ENCODE peak calls at places on chromosomes 1 and 21, in seven cellular contexts. One of them, this sample, is unnamed. For H3K4me1, the result is how much of the 10 kb centered on the place peaks cover.

GRCh38 chr1:176073524-176074157 is 133.4 kb downstream of the COP1 start:
- DNase-seq in transverse colon: no peak
- DNase-seq in GM23248: peak
- DNase-seq in mammary epithelial cell: peak
- DNase-seq in lung: no peak
- DNase-seq in tibial nerve: no peak
- DNase-seq in astrocyte: peak
- DNase-seq in this sample: no peak

GRCh38 chr21:24163539-24163938 is 1443.7 kb downstream of the MRPL39 start:
- DNase-seq in transverse colon: no peak
- DNase-seq in GM23248: no peak
- DNase-seq in mammary epithelial cell: no peak
- DNase-seq in lung: no peak
- DNase-seq in tibial nerve: no peak
- DNase-seq in astrocyte: no peak
- DNase-seq in this sample: no peak

GRCh38 chr1:161706116-161706482 is 930 bp upstream of the FCRLA start:
- DNase-seq in transverse colon: no peak
- DNase-seq in GM23248: peak
- DNase-seq in mammary epithelial cell: no peak
- DNase-seq in lung: no peak
- DNase-seq in tibial nerve: no peak
- DNase-seq in astrocyte: peak
- DNase-seq in this sample: no peak

GRCh38 chr1:39406533-39407478 is 84.6 kb upstream of the BMP8A start:
- DNase-seq in transverse colon: no peak
- DNase-seq in GM23248: peak
- DNase-seq in mammary epithelial cell: no peak
- DNase-seq in lung: no peak
- DNase-seq in tibial nerve: no peak
- DNase-seq in astrocyte: peak
- DNase-seq in this sample: no peak

GRCh38 chr1:33682371-33682770 is 181.5 kb upstream of the HMGB4 start:
- DNase-seq in transverse colon: no peak
- DNase-seq in GM23248: peak
- DNase-seq in mammary epithelial cell: no peak
- DNase-seq in lung: no peak
- DNase-seq in tibial nerve: no peak
- DNase-seq in astrocyte: peak
- DNase-seq in this sample: no peak

GRCh38 chr1:26786437-26787380 is 1.0 kb upstream of the PIGV start:
- DNase-seq in transverse colon: peak
- DNase-seq in GM23248: peak
- DNase-seq in mammary epithelial cell: peak
- DNase-seq in lung: peak
- DNase-seq in tibial nerve: peak
- DNase-seq in astrocyte: peak
- DNase-seq in this sample: peak

GRCh38 chr1:145982010-145982723 is 14.2 kb downstream of the TXNIP start:
- DNase-seq in transverse colon: no peak
- DNase-seq in GM23248: no peak
- DNase-seq in mammary epithelial cell: no peak
- DNase-seq in lung: no peak
- DNase-seq in tibial nerve: no peak
- DNase-seq in astrocyte: no peak
- DNase-seq in this sample: peak

GRCh38 chr1:29686012-29686930 is 449.9 kb downstream of the PTPRU start:
- DNase-seq in transverse colon: no peak
- DNase-seq in GM23248: peak
- DNase-seq in mammary epithelial cell: no peak
- DNase-seq in lung: no peak
- DNase-seq in tibial nerve: no peak
- DNase-seq in astrocyte: no peak
- DNase-seq in this sample: no peak

GRCh38 chr1:33122483-33123170 is 41.7 kb downstream of the AZIN2 start:
- DNase-seq in transverse colon: no peak
- DNase-seq in GM23248: no peak
- DNase-seq in mammary epithelial cell: no peak
- DNase-seq in lung: no peak
- DNase-seq in tibial nerve: no peak
- DNase-seq in astrocyte: no peak
- DNase-seq in this sample: no peak

GRCh38 chr1:198937231-198938031 is 298.6 kb downstream of the PTPRC start:
- DNase-seq in transverse colon: peak
- DNase-seq in GM23248: peak
- DNase-seq in mammary epithelial cell: peak
- DNase-seq in lung: peak
- DNase-seq in tibial nerve: peak
- DNase-seq in astrocyte: peak
- DNase-seq in this sample: no peak

GRCh38 chr21:39581414-39581813 is 31.3 kb upstream of the B3GALT5 start:
- DNase-seq in transverse colon: no peak
- DNase-seq in GM23248: no peak
- DNase-seq in mammary epithelial cell: no peak
- DNase-seq in lung: peak
- DNase-seq in tibial nerve: no peak
- DNase-seq in astrocyte: no peak
- DNase-seq in this sample: no peak

GRCh38 chr1:186079084-186079684 is 295.9 kb downstream of the TPR start:
- DNase-seq in transverse colon: no peak
- DNase-seq in GM23248: no peak
- DNase-seq in mammary epithelial cell: no peak
- DNase-seq in lung: no peak
- DNase-seq in tibial nerve: no peak
- DNase-seq in astrocyte: no peak
- DNase-seq in this sample: no peak

GRCh38 chr21:22728091-22728490 is 1729.9 kb downstream of the NCAM2 start:
- DNase-seq in transverse colon: no peak
- DNase-seq in GM23248: no peak
- DNase-seq in mammary epithelial cell: peak
- DNase-seq in lung: no peak
- DNase-seq in tibial nerve: no peak
- DNase-seq in astrocyte: no peak
- DNase-seq in this sample: no peak

GRCh38 chr1:240310226-240310925 is 218.7 kb downstream of the FMN2 start:
- DNase-seq in transverse colon: no peak
- DNase-seq in GM23248: peak
- DNase-seq in mammary epithelial cell: no peak
- DNase-seq in lung: no peak
- DNase-seq in tibial nerve: no peak
- DNase-seq in astrocyte: peak
- DNase-seq in this sample: no peak

GRCh38 chr1:158798531-158798930 is 17.5 kb upstream of the OR6N2 start:
- DNase-seq in transverse colon: no peak
- DNase-seq in GM23248: peak
- DNase-seq in mammary epithelial cell: no peak
- DNase-seq in lung: no peak
- DNase-seq in tibial nerve: no peak
- DNase-seq in astrocyte: no peak
- DNase-seq in this sample: no peak

GRCh38 chr1:244971524-244972216 is 107.3 kb upstream of the HNRNPU start:
- DNase-seq in transverse colon: no peak
- DNase-seq in GM23248: peak
- DNase-seq in mammary epithelial cell: no peak
- DNase-seq in lung: no peak
- DNase-seq in tibial nerve: no peak
- DNase-seq in astrocyte: peak
- DNase-seq in this sample: no peak

GRCh38 chr1:36965301-36966159 is 68.8 kb downstream of the GRIK3 start:
- DNase-seq in transverse colon: no peak
- DNase-seq in GM23248: no peak
- DNase-seq in mammary epithelial cell: no peak
- DNase-seq in lung: no peak
- DNase-seq in tibial nerve: no peak
- DNase-seq in astrocyte: no peak
- DNase-seq in this sample: no peak

GRCh38 chr1:55522982-55523381 is 307.8 kb upstream of the USP24 start:
- DNase-seq in transverse colon: no peak
- DNase-seq in GM23248: no peak
- DNase-seq in mammary epithelial cell: no peak
- DNase-seq in lung: no peak
- DNase-seq in tibial nerve: no peak
- DNase-seq in astrocyte: no peak
- DNase-seq in this sample: no peak

GRCh38 chr1:35661474-35661795 is 20.1 kb upstream of the PSMB2 start:
- DNase-seq in transverse colon: no peak
- DNase-seq in GM23248: no peak
- DNase-seq in mammary epithelial cell: no peak
- DNase-seq in lung: no peak
- DNase-seq in tibial nerve: no peak
- DNase-seq in astrocyte: no peak
- DNase-seq in this sample: no peak

GRCh38 chr1:119204169-119204568 is 63.7 kb upstream of the WARS2 start:
- DNase-seq in transverse colon: no peak
- DNase-seq in GM23248: no peak
- DNase-seq in mammary epithelial cell: no peak
- DNase-seq in lung: no peak
- DNase-seq in tibial nerve: no peak
- DNase-seq in astrocyte: no peak
- DNase-seq in this sample: no peak

GRCh38 chr1:32180186-32181060 is 948 bp downstream of the TXLNA start:
- DNase-seq in transverse colon: peak
- DNase-seq in GM23248: peak
- DNase-seq in mammary epithelial cell: peak
- DNase-seq in lung: peak
- DNase-seq in tibial nerve: no peak
- DNase-seq in astrocyte: peak
- DNase-seq in this sample: peak

GRCh38 chr1:165912638-165913037 is 85.2 kb downstream of the UCK2 start:
- DNase-seq in transverse colon: no peak
- DNase-seq in GM23248: no peak
- DNase-seq in mammary epithelial cell: no peak
- DNase-seq in lung: no peak
- DNase-seq in tibial nerve: no peak
- DNase-seq in astrocyte: no peak
- DNase-seq in this sample: no peak
- H3K4me1 ChIP-seq in transverse colon: under half
- H3K4me1 ChIP-seq in GM23248: under half
- H3K4me1 ChIP-seq in mammary epithelial cell: under half
- H3K4me1 ChIP-seq in lung: under half
- H3K4me1 ChIP-seq in tibial nerve: under half
- H3K4me1 ChIP-seq in astrocyte: under half
- H3K4me1 ChIP-seq in this sample: under half

DNA sequence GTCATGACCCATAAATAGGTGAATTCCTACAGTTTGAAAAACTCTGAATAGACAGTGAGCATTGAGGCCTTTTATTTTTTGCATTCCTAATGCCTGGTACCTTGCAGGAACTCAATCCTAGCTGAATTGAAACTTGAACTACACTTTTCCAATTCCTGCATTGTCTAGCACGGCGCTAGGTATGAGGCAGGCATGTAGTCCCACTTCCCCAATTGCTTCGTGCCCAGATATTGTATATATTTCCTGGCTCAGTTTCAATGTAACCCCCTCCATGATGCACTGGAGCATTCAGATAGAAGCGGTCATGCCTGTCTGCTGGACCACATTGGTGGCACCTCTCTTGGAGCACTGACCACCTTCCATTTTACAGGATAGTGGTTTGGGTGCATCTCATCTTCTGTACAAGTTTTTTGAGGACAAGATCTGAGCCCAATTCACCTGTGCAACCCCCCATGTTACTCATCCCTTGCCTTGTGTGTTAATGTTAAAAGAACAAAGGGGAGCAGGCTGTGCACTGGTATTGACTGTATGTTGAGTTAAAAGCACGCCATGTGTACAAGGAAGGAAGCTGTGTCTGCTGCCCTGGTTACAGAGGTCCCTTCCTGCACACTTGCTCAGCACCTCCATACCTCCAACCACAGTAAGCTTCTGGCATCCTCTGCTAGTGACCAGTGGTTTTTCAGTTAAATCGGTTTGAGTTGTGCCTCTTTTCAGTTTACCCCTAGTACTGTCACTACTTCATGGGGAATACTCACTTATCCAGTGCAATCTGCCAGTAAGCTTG is 10.0 kb upstream of the RAB7B start:
- DNase-seq in transverse colon: no peak
- DNase-seq in GM23248: no peak
- DNase-seq in mammary epithelial cell: no peak
- DNase-seq in lung: no peak
- DNase-seq in tibial nerve: no peak
- DNase-seq in astrocyte: no peak
- DNase-seq in this sample: no peak
- H3K4me1 ChIP-seq in transverse colon: under half
- H3K4me1 ChIP-seq in GM23248: under half
- H3K4me1 ChIP-seq in mammary epithelial cell: under half
- H3K4me1 ChIP-seq in lung: under half
- H3K4me1 ChIP-seq in tibial nerve: under half
- H3K4me1 ChIP-seq in astrocyte: under half
- H3K4me1 ChIP-seq in this sample: under half

GRCh38 chr1:147209825-147210821 is 15.0 kb downstream of the FMO5 start:
- DNase-seq in transverse colon: no peak
- DNase-seq in GM23248: no peak
- DNase-seq in mammary epithelial cell: no peak
- DNase-seq in lung: no peak
- DNase-seq in tibial nerve: no peak
- DNase-seq in astrocyte: no peak
- DNase-seq in this sample: no peak

GRCh38 chr1:147213271-147213670 is 11.9 kb downstream of the FMO5 start:
- DNase-seq in transverse colon: no peak
- DNase-seq in GM23248: no peak
- DNase-seq in mammary epithelial cell: no peak
- DNase-seq in lung: no peak
- DNase-seq in tibial nerve: no peak
- DNase-seq in astrocyte: no peak
- DNase-seq in this sample: no peak

GRCh38 chr1:147210987-147211386 is 14.2 kb downstream of the FMO5 start:
- DNase-seq in transverse colon: no peak
- DNase-seq in GM23248: no peak
- DNase-seq in mammary epithelial cell: no peak
- DNase-seq in lung: no peak
- DNase-seq in tibial nerve: no peak
- DNase-seq in astrocyte: no peak
- DNase-seq in this sample: no peak

GRCh38 chr1:147208619-147209018 is 16.5 kb downstream of the FMO5 start:
- DNase-seq in transverse colon: no peak
- DNase-seq in GM23248: no peak
- DNase-seq in mammary epithelial cell: no peak
- DNase-seq in lung: no peak
- DNase-seq in tibial nerve: no peak
- DNase-seq in astrocyte: no peak
- DNase-seq in this sample: no peak

DNA sequence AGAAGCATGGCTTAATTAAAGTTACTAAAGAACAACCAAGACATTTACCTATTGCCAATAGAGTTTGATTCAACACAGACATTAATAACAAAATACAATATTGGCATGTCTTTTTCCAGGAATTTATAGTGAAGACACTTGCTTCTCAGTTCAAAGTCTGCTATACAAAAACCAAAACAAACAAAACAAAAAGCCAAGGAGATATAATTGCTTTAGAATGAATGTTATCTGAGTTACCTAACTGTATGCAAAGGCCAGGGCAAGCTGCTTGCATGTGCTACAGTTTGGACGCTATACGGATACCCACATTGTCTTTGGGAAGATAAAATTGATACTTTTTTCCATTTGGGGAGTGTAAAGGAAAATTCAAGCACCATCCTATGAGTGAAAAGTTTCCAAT is 13.6 kb downstream of the FMO5 start:
- DNase-seq in transverse colon: no peak
- DNase-seq in GM23248: no peak
- DNase-seq in mammary epithelial cell: no peak
- DNase-seq in lung: no peak
- DNase-seq in tibial nerve: no peak
- DNase-seq in astrocyte: no peak
- DNase-seq in this sample: no peak
- H3K4me1 ChIP-seq in transverse colon: under half
- H3K4me1 ChIP-seq in GM23248: under half
- H3K4me1 ChIP-seq in mammary epithelial cell: under half
- H3K4me1 ChIP-seq in lung: under half
- H3K4me1 ChIP-seq in tibial nerve: under half
- H3K4me1 ChIP-seq in astrocyte: under half
- H3K4me1 ChIP-seq in this sample: under half

GRCh38 chr1:12158362-12159092 is 8.3 kb upstream of the TNFRSF1B start:
- DNase-seq in transverse colon: no peak
- DNase-seq in GM23248: no peak
- DNase-seq in mammary epithelial cell: no peak
- DNase-seq in lung: no peak
- DNase-seq in tibial nerve: no peak
- DNase-seq in astrocyte: no peak
- DNase-seq in this sample: no peak
- H3K4me1 ChIP-seq in transverse colon: under half
- H3K4me1 ChIP-seq in GM23248: under half
- H3K4me1 ChIP-seq in mammary epithelial cell: under half
- H3K4me1 ChIP-seq in lung: under half
- H3K4me1 ChIP-seq in tibial nerve: under half
- H3K4me1 ChIP-seq in astrocyte: under half
- H3K4me1 ChIP-seq in this sample: under half